ENCODE peak calls at places on chromosome 4, in ten cellular contexts. N is upper lobe of right lung, T is AG04450, F is H1, P is heart right ventricle, Q is right lobe of liver, D is uterus, X is suprapubic skin, J is endodermal cell, A is stomach. L is an unnamed sample.

GRCh38 chr4:86261634-86262033 is 98.2 kb downstream of the MAPK10 start:
- DNase-seq in F (no peak), T (no peak), P (no peak), D (no peak), Q (no peak), A (no peak), X (no peak), N (no peak), J (no peak), L (no peak)

GRCh38 chr4:136680271-136680670 is 852.0 kb downstream of the PCDH18 start:
- DNase-seq in J (no peak), T (no peak), Q (no peak), P (no peak), F (no peak), A (no peak), X (no peak), D (no peak), N (no peak), L (no peak)

GRCh38 chr4:52588097-52588496 is 71.0 kb downstream of the USP46 start:
- DNase-seq in N (no peak), J (peak; percentile 88), P (peak; percentile 51), X (no peak), A (no peak), Q (peak; percentile 38), D (peak; percentile 24), T (no peak), F (peak; percentile 70), L (peak; percentile 11)

GRCh38 chr4:157075811-157076577 is at the start of gene GLRB:
- DNase-seq in D (peak; percentile 16), N (peak; percentile 68), X (no peak), A (no peak), F (peak; percentile 69), P (no peak), Q (peak; percentile 33), T (no peak), J (peak; percentile 81), L (peak; percentile 19)

GRCh38 chr4:114807759-114808404 is 209.3 kb downstream of the UGT8 start:
- DNase-seq in P (no peak), Q (no peak), J (peak; percentile 83), A (peak; percentile 45), D (no peak), F (peak; percentile 64), T (no peak), X (no peak), N (no peak), L (peak; percentile 41)

GRCh38 chr4:74057588-74057987 is 19.1 kb upstream of the CXCL3 start:
- DNase-seq in P (no peak), F (no peak), A (no peak), J (no peak), T (no peak), N (no peak), D (no peak), Q (no peak), X (no peak), L (no peak)

GRCh38 chr4:152394786-152395185 is 141.1 kb downstream of the FBXW7 start:
- DNase-seq in N (no peak), P (no peak), J (no peak), D (no peak), X (no peak), Q (no peak), T (no peak), A (no peak), F (no peak), L (no peak)

GRCh38 chr4:138217567-138217966 is 24.6 kb downstream of the SLC7A11 start:
- DNase-seq in X (no peak), N (no peak), Q (no peak), P (no peak), T (no peak), D (no peak), J (peak; percentile 60), F (no peak), A (no peak), L (no peak)

GRCh38 chr4:6530964-6531363 is 44.0 kb upstream of the MAN2B2 start:
- DNase-seq in J (no peak), F (no peak), P (no peak), A (no peak), X (no peak), T (no peak), Q (no peak), D (no peak), N (no peak), L (no peak)

GRCh38 chr4:3868146-3868840 is 102.1 kb downstream of the ADRA2C start:
- DNase-seq in J (peak; percentile 91), Q (no peak), F (no peak), P (no peak), N (peak; percentile 43), X (peak; percentile 76), D (no peak), A (no peak), T (no peak), L (no peak)

GRCh38 chr4:88937081-88937480 is 119.9 kb downstream of the FAM13A start:
- DNase-seq in T (no peak), D (no peak), F (no peak), Q (no peak), X (no peak), P (no peak), A (no peak), J (no peak), N (no peak), L (no peak)

GRCh38 chr4:1194028-1194900 is 21.9 kb upstream of the SPON2 start:
- DNase-seq in P (peak; percentile 76), N (peak; percentile 70), F (peak; percentile 52), Q (peak; percentile 35), D (peak; percentile 82), J (peak; percentile 62), T (no peak), A (peak; percentile 40), X (no peak), L (no peak)

GRCh38 chr4:87423313-87424031 is 1.1 kb downstream of the NUDT9 start:
- DNase-seq in J (no peak), T (no peak), Q (no peak), F (no peak), D (no peak), P (no peak), A (no peak), N (no peak), X (no peak), L (peak; percentile 24)

GRCh38 chr4:2797545-2798305 is 4.8 kb downstream of the SH3BP2 start:
- DNase-seq in X (peak; percentile 78), D (peak; percentile 13), J (no peak), Q (peak; percentile 31), F (no peak), N (peak; percentile 65), A (peak; percentile 84), T (no peak), P (no peak), L (no peak)

GRCh38 chr4:142236268-142236667 is 599.9 kb downstream of the IL15 start:
- DNase-seq in P (no peak), F (no peak), J (no peak), T (no peak), N (no peak), D (no peak), A (no peak), Q (no peak), X (no peak), L (peak; percentile 5)

GRCh38 chr4:4308800-4309441 is 18.9 kb downstream of the ZBTB49 start:
- DNase-seq in A (no peak), T (no peak), F (no peak), N (no peak), Q (no peak), P (no peak), X (peak; percentile 21), D (no peak), J (peak; percentile 28), L (peak; percentile 34)

GRCh38 chr4:82268050-82268825 is 105.6 kb downstream of the HNRNPD start:
- DNase-seq in D (peak; percentile 40), A (peak; percentile 37), T (peak; percentile 13), X (no peak), F (peak; percentile 51), N (no peak), P (peak; percentile 51), Q (peak; percentile 45), J (peak; percentile 79), L (peak; percentile 66)

GRCh38 chr4:5473125-5473524 is 235.2 kb downstream of the EVC2 start:
- DNase-seq in N (peak; percentile 33), P (no peak), T (no peak), X (peak; percentile 29), F (no peak), D (no peak), Q (no peak), J (peak; percentile 23), A (no peak), L (no peak)

GRCh38 chr4:73730854-73731253 is 9.5 kb upstream of the CXCL8 start:
- DNase-seq in T (no peak), J (no peak), X (no peak), A (no peak), D (no peak), P (no peak), N (no peak), Q (no peak), F (no peak), L (no peak)

GRCh38 chr4:99821918-99822503 is 5.4 kb downstream of the DAPP1 start:
- DNase-seq in F (no peak), Q (no peak), P (no peak), N (no peak), A (no peak), T (no peak), D (no peak), J (no peak), X (no peak), L (no peak)
- H3K27ac ChIP-seq in F (no peak overlapping the region), Q (no peak overlapping the region), P (no peak overlapping the region), N (no peak overlapping the region), A (no peak overlapping the region), T (no peak overlapping the region), D (no peak overlapping the region), J (no peak overlapping the region), X (no peak overlapping the region), L (no peak overlapping the region)

GRCh38 chr4:133320576-133321170 is 171.6 kb downstream of the PCDH10 start:
- DNase-seq in Q (no peak), D (no peak), X (no peak), T (no peak), J (peak; percentile 53), F (no peak), P (no peak), N (no peak), A (no peak), L (peak; percentile 21)
- TF ChIP-seq CTCF in Q (peak; percentile 52), D (no peak), X (no peak), T (peak; percentile 64), J (peak; percentile 86), F (no peak), P (peak; percentile 31), N (peak; percentile 47), A (peak; percentile 6), L (peak; percentile 60)

GRCh38 chr4:145868637-145869409 is 69.8 kb downstream of the ZNF827 start:
- DNase-seq in X (no peak), F (no peak), A (no peak), N (no peak), P (no peak), T (no peak), J (no peak), Q (no peak), D (no peak), L (no peak)
- H3K27ac ChIP-seq in X (no peak overlapping the region), F (no peak overlapping the region), A (no peak overlapping the region), N (no peak overlapping the region), P (no peak overlapping the region), T (no peak overlapping the region), J (no peak overlapping the region), Q (no peak overlapping the region), D (no peak overlapping the region), L (no peak overlapping the region)

DNA sequence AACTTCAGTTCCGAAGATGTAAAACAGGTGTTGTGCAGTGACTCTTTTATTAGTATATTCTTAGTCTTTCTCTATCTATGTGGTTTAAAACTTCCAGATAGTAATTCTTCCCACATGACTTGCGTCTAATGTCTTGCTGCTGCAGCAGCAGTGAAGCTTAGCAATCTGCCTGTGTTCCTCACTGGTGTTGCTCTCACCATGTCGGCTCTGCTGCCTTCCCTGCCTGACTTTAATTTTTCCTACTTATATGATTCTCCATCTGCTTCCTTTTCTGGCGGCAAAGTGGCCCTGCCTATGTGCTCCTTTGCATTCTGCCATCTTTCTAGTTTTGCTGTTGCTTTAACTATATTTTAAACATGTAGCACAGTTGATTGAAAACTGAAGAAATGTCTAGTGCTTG is 1934.1 kb upstream of the IGFBP7 start:
- DNase-seq in N (no peak), T (no peak), J (no peak), F (no peak), X (no peak), A (no peak), D (no peak), Q (no peak), P (no peak), L (no peak)
- TF ChIP-seq CTCF in N (no peak), T (no peak), J (no peak), F (no peak), X (no peak), A (no peak), D (no peak), Q (no peak), P (no peak), L (no peak)